ENCODE peak calls at places on chromosome 11, in ten cellular contexts. One of them, this sample, is unnamed.

GRCh38 chr11:74316772-74317505 is 5.5 kb upstream of the P4HA3 start:
- DNase-seq in tibial nerve: no peak
- DNase-seq in HepG2: no peak
- DNase-seq in suprapubic skin: no peak
- DNase-seq in K562: no peak
- DNase-seq in H1: no peak
- DNase-seq in sigmoid colon: no peak
- DNase-seq in stomach: no peak
- DNase-seq in A549: no peak
- DNase-seq in ovary: no peak
- DNase-seq in this sample: no peak

GRCh38 chr11:117875397-117876048 is 935 bp downstream of the FXYD6 start:
- DNase-seq in suprapubic skin: no peak
- DNase-seq in tibial nerve: no peak
- DNase-seq in HepG2: no peak
- DNase-seq in A549: no peak
- DNase-seq in H1: no peak
- DNase-seq in K562: no peak
- DNase-seq in sigmoid colon: peak; percentile 86
- DNase-seq in stomach: no peak
- DNase-seq in ovary: peak; percentile 60
- DNase-seq in this sample: no peak

GRCh38 chr11:12061851-12062560 is 48.4 kb upstream of the MICAL2 start:
- DNase-seq in tibial nerve: no peak
- DNase-seq in K562: no peak
- DNase-seq in sigmoid colon: peak; percentile 52
- DNase-seq in stomach: no peak
- DNase-seq in H1: no peak
- DNase-seq in suprapubic skin: no peak
- DNase-seq in HepG2: no peak
- DNase-seq in ovary: no peak
- DNase-seq in A549: no peak
- DNase-seq in this sample: no peak

GRCh38 chr11:42974510-42974909 is 337.3 kb upstream of the API5 start:
- DNase-seq in H1: peak; percentile 23
- DNase-seq in stomach: no peak
- DNase-seq in K562: no peak
- DNase-seq in ovary: no peak
- DNase-seq in A549: no peak
- DNase-seq in suprapubic skin: no peak
- DNase-seq in tibial nerve: no peak
- DNase-seq in HepG2: no peak
- DNase-seq in sigmoid colon: no peak
- DNase-seq in this sample: no peak

GRCh38 chr11:134098566-134099184 is 29.8 kb downstream of the JAM3 start:
- DNase-seq in tibial nerve: no peak
- DNase-seq in ovary: no peak
- DNase-seq in H1: no peak
- DNase-seq in stomach: no peak
- DNase-seq in HepG2: peak; percentile 18
- DNase-seq in suprapubic skin: no peak
- DNase-seq in A549: no peak
- DNase-seq in K562: no peak
- DNase-seq in sigmoid colon: no peak
- DNase-seq in this sample: no peak

GRCh38 chr11:6932150-6932549 is 5.9 kb downstream of the ZNF215 start:
- DNase-seq in K562: no peak
- DNase-seq in sigmoid colon: no peak
- DNase-seq in suprapubic skin: no peak
- DNase-seq in ovary: no peak
- DNase-seq in HepG2: no peak
- DNase-seq in stomach: no peak
- DNase-seq in H1: no peak
- DNase-seq in tibial nerve: no peak
- DNase-seq in A549: no peak
- DNase-seq in this sample: no peak

GRCh38 chr11:134466035-134466908 is 54.2 kb upstream of the B3GAT1 start:
- DNase-seq in stomach: peak; percentile 66
- DNase-seq in A549: no peak
- DNase-seq in sigmoid colon: peak; percentile 27
- DNase-seq in tibial nerve: no peak
- DNase-seq in H1: no peak
- DNase-seq in HepG2: no peak
- DNase-seq in K562: no peak
- DNase-seq in ovary: no peak
- DNase-seq in suprapubic skin: no peak
- DNase-seq in this sample: peak; percentile 77

GRCh38 chr11:120710354-120711187 is 199.0 kb downstream of the GRIK4 start:
- DNase-seq in A549: peak; percentile 4
- DNase-seq in stomach: no peak
- DNase-seq in sigmoid colon: peak; percentile 87
- DNase-seq in suprapubic skin: peak; percentile 81
- DNase-seq in K562: no peak
- DNase-seq in HepG2: peak; percentile 89
- DNase-seq in ovary: peak; percentile 81
- DNase-seq in H1: peak; percentile 56
- DNase-seq in tibial nerve: peak; percentile 83
- DNase-seq in this sample: peak; percentile 58

GRCh38 chr11:35348898-35349687 is 70.3 kb downstream of the SLC1A2 start:
- DNase-seq in H1: no peak
- DNase-seq in suprapubic skin: no peak
- DNase-seq in sigmoid colon: no peak
- DNase-seq in tibial nerve: no peak
- DNase-seq in ovary: no peak
- DNase-seq in A549: no peak
- DNase-seq in HepG2: no peak
- DNase-seq in stomach: no peak
- DNase-seq in K562: no peak
- DNase-seq in this sample: no peak

GRCh38 chr11:35347921-35348331 is 71.4 kb downstream of the SLC1A2 start:
- DNase-seq in HepG2: no peak
- DNase-seq in stomach: no peak
- DNase-seq in tibial nerve: peak; percentile 41
- DNase-seq in H1: no peak
- DNase-seq in A549: no peak
- DNase-seq in K562: no peak
- DNase-seq in sigmoid colon: no peak
- DNase-seq in suprapubic skin: no peak
- DNase-seq in ovary: no peak
- DNase-seq in this sample: no peak

GRCh38 chr11:35346472-35347136 is 72.8 kb downstream of the SLC1A2 start:
- DNase-seq in A549: no peak
- DNase-seq in stomach: no peak
- DNase-seq in sigmoid colon: no peak
- DNase-seq in HepG2: no peak
- DNase-seq in H1: no peak
- DNase-seq in K562: no peak
- DNase-seq in suprapubic skin: no peak
- DNase-seq in ovary: no peak
- DNase-seq in tibial nerve: no peak
- DNase-seq in this sample: no peak

GRCh38 chr11:35344990-35345655 is 74.2 kb downstream of the SLC1A2 start:
- DNase-seq in A549: no peak
- DNase-seq in HepG2: no peak
- DNase-seq in stomach: no peak
- DNase-seq in K562: no peak
- DNase-seq in tibial nerve: no peak
- DNase-seq in H1: no peak
- DNase-seq in suprapubic skin: no peak
- DNase-seq in ovary: no peak
- DNase-seq in sigmoid colon: no peak
- DNase-seq in this sample: peak; percentile 10

GRCh38 chr11:35347173-35347878 is 72.0 kb downstream of the SLC1A2 start:
- DNase-seq in K562: no peak
- DNase-seq in suprapubic skin: no peak
- DNase-seq in HepG2: peak; percentile 68
- DNase-seq in stomach: no peak
- DNase-seq in sigmoid colon: no peak
- DNase-seq in A549: no peak
- DNase-seq in H1: no peak
- DNase-seq in tibial nerve: no peak
- DNase-seq in ovary: no peak
- DNase-seq in this sample: no peak
- TF ChIP-seq EP300 in K562: no peak
- TF ChIP-seq EP300 in suprapubic skin: no peak
- TF ChIP-seq EP300 in HepG2: no peak
- TF ChIP-seq EP300 in stomach: no peak
- TF ChIP-seq EP300 in sigmoid colon: no peak
- TF ChIP-seq EP300 in A549: no peak
- TF ChIP-seq EP300 in H1: no peak
- TF ChIP-seq EP300 in tibial nerve: no peak
- TF ChIP-seq EP300 in ovary: no peak
- TF ChIP-seq EP300 in this sample: no peak

DNA sequence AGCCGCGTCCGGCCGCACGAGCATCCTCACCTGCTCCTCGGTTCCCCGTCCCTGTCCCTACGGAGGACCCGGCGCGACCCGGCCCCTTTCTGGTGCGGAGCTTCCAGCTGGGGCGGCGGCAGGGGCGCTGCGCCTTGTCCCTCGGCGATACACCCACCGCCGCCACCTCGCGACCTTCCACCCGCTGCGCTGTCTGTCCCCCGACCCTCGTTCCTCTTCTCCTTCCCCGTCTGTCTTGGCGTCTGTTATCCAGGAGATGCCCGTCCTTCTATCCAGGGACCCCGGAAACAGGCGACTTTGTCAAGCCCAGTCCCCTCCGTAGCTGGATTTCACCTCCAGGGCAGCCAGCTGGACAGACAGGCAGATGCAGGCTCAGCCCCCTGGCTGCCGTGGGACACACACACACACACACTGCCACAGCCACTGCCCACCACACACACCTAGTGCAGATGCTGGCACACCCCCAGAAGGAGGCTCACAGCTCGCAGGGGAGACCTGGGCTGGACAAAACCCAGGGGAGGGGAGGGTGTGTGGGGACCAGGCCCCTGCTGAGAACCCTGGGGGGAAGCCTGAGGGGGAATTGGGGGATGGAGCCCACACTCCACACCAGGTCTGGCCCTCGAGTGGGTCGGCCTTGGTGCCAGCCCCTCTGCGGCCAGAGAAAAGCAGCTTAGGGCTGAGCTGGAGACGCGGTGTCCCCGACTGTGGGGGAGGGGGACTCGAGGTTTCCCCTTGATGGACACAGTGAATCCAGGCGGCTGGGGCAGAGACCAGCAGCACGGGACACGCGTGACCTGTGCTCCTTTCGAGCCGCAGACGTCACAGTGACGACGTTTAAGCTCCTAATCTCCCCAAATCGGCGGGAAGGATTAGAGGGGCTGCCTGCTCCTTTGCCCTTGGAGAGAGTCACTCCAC is 781 bp downstream of the DRD4 start:
- DNase-seq in tibial nerve: no peak
- DNase-seq in ovary: no peak
- DNase-seq in K562: no peak
- DNase-seq in A549: no peak
- DNase-seq in sigmoid colon: no peak
- DNase-seq in HepG2: no peak
- DNase-seq in H1: no peak
- DNase-seq in stomach: no peak
- DNase-seq in suprapubic skin: no peak
- DNase-seq in this sample: no peak
- TF ChIP-seq EP300 in tibial nerve: no peak
- TF ChIP-seq EP300 in ovary: no peak
- TF ChIP-seq EP300 in K562: no peak
- TF ChIP-seq EP300 in A549: no peak
- TF ChIP-seq EP300 in sigmoid colon: no peak
- TF ChIP-seq EP300 in HepG2: no peak
- TF ChIP-seq EP300 in H1: no peak
- TF ChIP-seq EP300 in stomach: no peak
- TF ChIP-seq EP300 in suprapubic skin: no peak
- TF ChIP-seq EP300 in this sample: no peak

GRCh38 chr11:108170191-108170590 is 48.8 kb downstream of the ACAT1 start:
- DNase-seq in ovary: no peak
- DNase-seq in tibial nerve: no peak
- DNase-seq in H1: no peak
- DNase-seq in A549: no peak
- DNase-seq in stomach: no peak
- DNase-seq in HepG2: no peak
- DNase-seq in suprapubic skin: no peak
- DNase-seq in K562: no peak
- DNase-seq in sigmoid colon: no peak
- DNase-seq in this sample: no peak
- TF ChIP-seq EP300 in ovary: no peak
- TF ChIP-seq EP300 in tibial nerve: no peak
- TF ChIP-seq EP300 in H1: no peak
- TF ChIP-seq EP300 in A549: no peak
- TF ChIP-seq EP300 in stomach: no peak
- TF ChIP-seq EP300 in HepG2: no peak
- TF ChIP-seq EP300 in suprapubic skin: no peak
- TF ChIP-seq EP300 in K562: no peak
- TF ChIP-seq EP300 in sigmoid colon: no peak
- TF ChIP-seq EP300 in this sample: no peak

GRCh38 chr11:31412946-31413345 is 43.3 kb downstream of the DNAJC24 start:
- DNase-seq in ovary: no peak
- DNase-seq in HepG2: no peak
- DNase-seq in A549: no peak
- DNase-seq in H1: no peak
- DNase-seq in sigmoid colon: no peak
- DNase-seq in suprapubic skin: no peak
- DNase-seq in K562: no peak
- DNase-seq in stomach: no peak
- DNase-seq in tibial nerve: no peak
- DNase-seq in this sample: no peak

GRCh38 chr11:31419138-31419537 is 49.5 kb downstream of the DNAJC24 start:
- DNase-seq in K562: no peak
- DNase-seq in H1: no peak
- DNase-seq in sigmoid colon: no peak
- DNase-seq in A549: no peak
- DNase-seq in ovary: no peak
- DNase-seq in tibial nerve: no peak
- DNase-seq in stomach: no peak
- DNase-seq in HepG2: no peak
- DNase-seq in suprapubic skin: no peak
- DNase-seq in this sample: no peak

GRCh38 chr11:31417357-31417756 is 47.7 kb downstream of the DNAJC24 start:
- DNase-seq in ovary: no peak
- DNase-seq in HepG2: no peak
- DNase-seq in A549: no peak
- DNase-seq in K562: no peak
- DNase-seq in tibial nerve: no peak
- DNase-seq in H1: no peak
- DNase-seq in suprapubic skin: no peak
- DNase-seq in stomach: no peak
- DNase-seq in sigmoid colon: no peak
- DNase-seq in this sample: no peak

GRCh38 chr11:31417816-31418215 is 48.2 kb downstream of the DNAJC24 start:
- DNase-seq in suprapubic skin: no peak
- DNase-seq in tibial nerve: no peak
- DNase-seq in HepG2: no peak
- DNase-seq in H1: no peak
- DNase-seq in ovary: no peak
- DNase-seq in K562: no peak
- DNase-seq in A549: no peak
- DNase-seq in sigmoid colon: no peak
- DNase-seq in stomach: no peak
- DNase-seq in this sample: no peak

DNA sequence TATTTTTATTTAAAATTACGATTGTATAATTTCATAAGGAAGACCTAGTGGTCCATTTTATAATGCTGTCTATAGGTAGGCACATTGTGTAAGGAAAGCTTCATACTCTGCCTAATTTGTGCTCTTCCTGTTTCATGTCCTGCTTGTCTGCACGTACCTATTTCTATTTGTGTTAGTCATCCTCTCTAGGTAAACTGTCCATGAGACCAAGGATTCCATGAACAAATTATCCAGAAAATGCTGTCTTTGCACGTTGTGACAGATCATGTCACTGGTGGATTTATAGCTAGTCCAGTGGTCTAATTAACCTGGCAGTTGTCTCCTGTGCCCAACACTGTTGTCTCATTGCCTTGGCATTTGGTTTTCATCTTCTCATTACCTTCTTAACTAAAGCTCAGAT is 44.7 kb downstream of the DNAJC24 start:
- DNase-seq in A549: no peak
- DNase-seq in ovary: no peak
- DNase-seq in HepG2: no peak
- DNase-seq in suprapubic skin: no peak
- DNase-seq in stomach: no peak
- DNase-seq in tibial nerve: no peak
- DNase-seq in sigmoid colon: no peak
- DNase-seq in K562: no peak
- DNase-seq in H1: no peak
- DNase-seq in this sample: no peak
- TF ChIP-seq EP300 in A549: no peak
- TF ChIP-seq EP300 in ovary: no peak
- TF ChIP-seq EP300 in HepG2: no peak
- TF ChIP-seq EP300 in suprapubic skin: no peak
- TF ChIP-seq EP300 in stomach: no peak
- TF ChIP-seq EP300 in tibial nerve: no peak
- TF ChIP-seq EP300 in sigmoid colon: no peak
- TF ChIP-seq EP300 in K562: no peak
- TF ChIP-seq EP300 in H1: no peak
- TF ChIP-seq EP300 in this sample: no peak